ENCODE peak calls at places on chromosomes 5 and 9, in six cellular contexts. K, S, Y, H, B and P are unnamed samples. For H3K4me1, the result is how much of the 10 kb centered on the place peaks cover.

GRCh38 chr9:127975376-127976315 is 5.1 kb downstream of the EEIG1 start:
- DNase-seq in K (peak), S (no peak), Y (no peak), H (no peak), B (peak), P (peak)

GRCh38 chr5:134128648-134128995 is 14.1 kb downstream of the TCF7 start:
- DNase-seq in K (no peak), S (no peak), Y (no peak), H (no peak), B (no peak), P (no peak)

GRCh38 chr5:17305024-17305423 is 87.6 kb downstream of the BASP1 start:
- DNase-seq in K (no peak), S (no peak), Y (peak), H (no peak), B (no peak), P (no peak)

GRCh38 chr9:304519-305185 is 90.0 kb downstream of the DOCK8 start:
- DNase-seq in K (no peak), S (no peak), Y (no peak), H (no peak), B (no peak), P (no peak)

GRCh38 chr9:31471041-31471440 is 913.4 kb upstream of the ACO1 start:
- DNase-seq in K (no peak), S (no peak), Y (no peak), H (no peak), B (no peak), P (no peak)

GRCh38 chr9:97910273-97910844 is 11.9 kb downstream of the TRMO start:
- DNase-seq in K (no peak), S (no peak), Y (no peak), H (no peak), B (no peak), P (no peak)

GRCh38 chr9:16154570-16155078 is 601.8 kb downstream of the CCDC171 start:
- DNase-seq in K (no peak), S (peak), Y (no peak), H (peak), B (peak), P (peak)

GRCh38 chr9:133991964-133992779 is at the start of gene VAV2:
- DNase-seq in K (peak), S (peak), Y (peak), H (peak), B (peak), P (peak)

GRCh38 chr5:5165541-5166002 is 25.4 kb downstream of the ADAMTS16 start:
- DNase-seq in K (no peak), S (no peak), Y (no peak), H (no peak), B (peak), P (no peak)

GRCh38 chr5:79878721-79879336 is 112.2 kb downstream of the MTX3 start:
- DNase-seq in K (no peak), S (no peak), Y (no peak), H (peak), B (peak), P (no peak)

GRCh38 chr9:27047126-27047525 is 41.7 kb upstream of the LRRC19 start:
- DNase-seq in K (no peak), S (no peak), Y (no peak), H (no peak), B (no peak), P (no peak)

GRCh38 chr9:87883990-87884389 is 1.3 kb downstream of the SPATA31E1 start:
- DNase-seq in K (no peak), S (no peak), Y (no peak), H (peak), B (no peak), P (no peak)

GRCh38 chr9:126334626-126335621 is 8.3 kb downstream of the MVB12B start:
- DNase-seq in K (no peak), S (peak), Y (peak), H (no peak), B (no peak), P (peak)

GRCh38 chr5:122156724-122157325 is 27.5 kb downstream of the ZNF474 start:
- DNase-seq in K (no peak), S (no peak), Y (peak), H (no peak), B (peak), P (no peak)

GRCh38 chr9:68780735-68781134 is 75.7 kb downstream of the PIP5K1B start:
- DNase-seq in K (no peak), S (no peak), Y (peak), H (no peak), B (peak), P (peak)

GRCh38 chr5:10031817-10032216 is 217.9 kb downstream of the ATPSCKMT start:
- DNase-seq in K (no peak), S (no peak), Y (no peak), H (no peak), B (peak), P (no peak)

GRCh38 chr5:14164764-14165163 is 21.6 kb downstream of the TRIO start:
- DNase-seq in K (no peak), S (no peak), Y (no peak), H (no peak), B (peak), P (no peak)

GRCh38 chr9:14262836-14263235 is 51.1 kb downstream of the NFIB start:
- DNase-seq in K (no peak), S (no peak), Y (no peak), H (no peak), B (no peak), P (no peak)

GRCh38 chr5:119339965-119340364 is 15.9 kb upstream of the TNFAIP8 start:
- DNase-seq in K (no peak), S (no peak), Y (no peak), H (no peak), B (no peak), P (no peak)

GRCh38 chr9:121707477-121708424 is 56.3 kb downstream of the DAB2IP start:
- DNase-seq in K (no peak), S (no peak), Y (no peak), H (no peak), B (peak), P (no peak)

GRCh38 chr9:136054146-136054545 is 40.9 kb downstream of the NACC2 start:
- DNase-seq in K (no peak), S (no peak), Y (no peak), H (no peak), B (no peak), P (no peak)

GRCh38 chr9:136055715-136056545 is 39.2 kb downstream of the NACC2 start:
- DNase-seq in K (no peak), S (peak), Y (no peak), H (peak), B (no peak), P (no peak)

GRCh38 chr9:136053757-136054142 is 41.3 kb downstream of the NACC2 start:
- DNase-seq in K (no peak), S (no peak), Y (no peak), H (no peak), B (no peak), P (no peak)

GRCh38 chr9:136056546-136057235 is 38.4 kb downstream of the NACC2 start:
- DNase-seq in K (no peak), S (no peak), Y (no peak), H (no peak), B (no peak), P (no peak)

DNA sequence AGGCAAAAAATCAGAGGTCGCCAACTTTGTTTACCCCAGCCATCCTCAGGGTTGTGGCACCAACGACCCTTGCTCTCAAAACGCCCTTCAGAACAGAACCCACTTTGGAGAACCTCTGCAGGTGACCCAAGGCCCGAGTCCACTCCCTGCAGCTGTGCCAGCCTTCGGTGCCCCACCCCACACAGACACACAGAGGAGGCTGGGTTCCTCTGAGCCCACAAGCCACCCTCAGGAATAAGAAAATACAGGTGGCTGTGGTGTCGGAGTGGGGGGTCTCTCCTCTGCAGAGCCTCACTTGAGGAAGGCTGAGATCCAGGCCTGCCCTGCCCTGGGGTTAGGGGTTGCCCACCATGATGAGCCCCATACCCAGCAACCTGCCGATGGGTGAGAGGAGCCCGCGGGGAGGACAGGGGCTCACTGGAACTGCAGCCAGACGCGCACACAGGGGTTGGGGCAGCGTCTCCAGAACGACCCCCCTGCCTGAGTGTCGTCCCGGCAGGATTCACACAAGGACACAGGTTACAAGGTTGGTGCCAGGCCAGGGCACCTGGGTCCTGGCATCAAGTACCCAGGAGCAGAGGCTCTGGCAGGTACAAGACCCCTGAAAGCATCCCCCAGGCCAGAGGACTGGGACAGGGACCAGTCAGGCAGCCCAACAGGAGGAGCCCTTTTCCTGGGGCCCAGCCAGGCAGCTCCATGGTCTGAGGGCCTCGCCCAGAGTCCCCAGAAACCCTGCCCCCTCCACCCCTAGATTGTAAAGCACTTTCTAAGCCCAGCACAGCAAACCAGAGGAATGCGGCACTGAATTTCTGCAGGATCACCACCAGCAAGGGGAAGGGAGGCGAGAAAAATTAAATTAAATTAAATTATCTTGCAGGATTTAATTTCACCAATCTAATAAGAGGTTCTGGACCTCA is 40.0 kb downstream of the NACC2 start:
- DNase-seq in K (no peak), S (no peak), Y (no peak), H (no peak), B (no peak), P (no peak)
- H3K4me1 ChIP-seq in K (under half), S (under half), Y (under half), H (under half), B (under half), P (under half)

DNA sequence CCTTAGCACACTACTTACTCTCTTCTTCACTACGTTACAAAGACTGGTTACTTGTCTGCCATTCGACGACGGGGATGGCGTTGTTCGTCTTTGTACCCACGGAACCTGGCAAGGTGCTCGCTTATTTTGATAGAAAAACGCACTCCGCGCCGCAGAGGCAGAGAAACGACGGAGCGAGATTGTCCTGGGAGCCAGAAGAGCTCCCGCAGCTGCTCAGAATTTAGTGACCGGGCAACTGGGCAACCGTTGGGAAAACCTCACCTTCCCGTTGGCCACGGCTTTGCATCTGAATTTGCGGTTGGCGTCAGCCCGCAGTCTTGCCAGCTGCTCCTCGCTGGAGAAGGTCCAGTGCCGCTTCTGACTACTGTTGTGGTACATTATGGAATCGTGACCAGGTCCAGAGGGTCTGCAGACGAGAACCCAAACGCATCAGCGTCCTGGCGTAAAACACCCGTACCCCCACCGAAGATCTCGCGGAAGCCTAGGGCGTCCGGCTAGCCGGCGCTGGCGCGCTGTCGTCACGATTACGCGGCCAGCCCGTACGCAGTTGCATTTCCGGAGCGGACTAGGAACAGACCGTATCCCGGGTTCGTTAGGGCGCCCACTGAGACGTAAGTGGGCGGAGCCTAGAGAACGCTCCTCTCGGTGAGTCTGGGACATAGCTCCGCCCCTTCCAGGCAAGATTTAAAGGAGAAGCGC is at the start of gene CCNH:
- DNase-seq in K (peak), S (peak), Y (peak), H (peak), B (peak), P (peak)
- H3K4me1 ChIP-seq in K (under half), S (under half), Y (under half), H (under half), B (under half), P (under half)

DNA sequence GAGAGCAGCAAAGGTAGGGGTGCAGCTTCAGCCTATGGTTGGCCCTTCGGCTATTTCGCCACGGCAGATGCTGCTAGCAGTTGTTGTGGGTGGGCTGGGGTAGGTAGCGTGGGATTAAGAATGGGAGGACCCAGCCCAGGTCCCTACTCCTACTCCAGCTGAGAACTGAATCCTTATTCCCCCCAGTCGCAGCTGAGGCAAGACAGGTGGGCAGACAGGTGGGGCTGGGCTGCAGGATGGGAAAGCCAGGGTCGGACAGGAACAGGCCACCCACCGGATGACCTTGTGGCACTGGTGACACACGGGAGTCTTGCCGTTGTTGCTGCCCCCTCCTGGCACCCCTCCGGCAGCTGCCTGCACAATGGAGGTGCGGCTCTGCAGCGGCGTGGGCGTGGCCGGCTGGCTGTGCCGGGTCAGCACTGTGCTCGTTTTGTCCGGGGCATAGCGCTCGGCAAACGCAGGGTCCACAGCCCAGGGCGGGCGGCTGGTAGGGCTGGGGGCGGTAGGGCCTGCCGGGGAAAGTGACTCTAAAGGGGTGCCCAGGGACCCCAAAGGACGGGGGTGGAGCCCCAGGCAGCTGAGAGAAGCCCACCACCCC is 8.2 kb downstream of the PDLIM7 start:
- DNase-seq in K (no peak), S (no peak), Y (no peak), H (no peak), B (no peak), P (peak)
- H3K4me1 ChIP-seq in K (under half), S (under half), Y (under half), H (under half), B (under half), P (under half)

GRCh38 chr9:35909274-35909673 is at the start of gene SPAAR:
- DNase-seq in K (peak), S (no peak), Y (no peak), H (no peak), B (no peak), P (no peak)
- H3K4me1 ChIP-seq in K (under half), S (under half), Y (under half), H (under half), B (half or more), P (under half)

DNA sequence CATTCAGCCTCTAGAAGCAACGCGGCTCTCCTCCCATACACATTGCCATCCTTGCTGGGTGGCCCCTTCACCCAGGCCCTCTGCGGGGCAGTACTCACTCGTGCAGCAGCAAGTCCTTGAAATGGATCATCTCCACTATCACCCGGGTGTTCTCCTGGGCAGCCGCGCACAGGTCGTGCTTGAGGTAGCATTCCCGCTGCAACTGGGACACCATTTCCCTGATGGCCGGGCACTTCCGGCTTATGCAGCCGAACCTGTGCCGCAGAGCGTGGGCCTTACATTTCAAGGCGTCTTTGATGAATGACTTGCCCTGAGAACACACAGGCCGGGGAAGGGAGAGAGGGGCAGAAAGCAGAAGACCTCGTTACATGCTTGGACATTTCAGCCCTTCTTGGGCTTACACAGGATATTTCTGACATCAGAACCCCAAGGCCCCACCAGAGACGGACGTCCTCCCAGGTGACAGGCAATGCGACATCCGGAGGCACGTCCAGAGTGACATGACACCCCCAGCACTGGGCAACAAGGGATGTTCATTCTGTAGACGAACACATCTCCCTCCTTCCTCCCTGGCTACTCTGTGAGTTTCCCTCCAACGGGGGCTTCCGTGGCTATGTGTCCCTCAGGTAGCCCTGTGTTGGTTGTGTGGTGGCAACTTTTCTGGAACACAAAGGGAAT is 5.0 kb downstream of the STC2 start:
- DNase-seq in K (no peak), S (no peak), Y (no peak), H (no peak), B (no peak), P (no peak)
- H3K4me1 ChIP-seq in K (under half), S (under half), Y (under half), H (under half), B (under half), P (under half)

GRCh38 chr9:119368681-119369581 is at the start of gene BRINP1:
- DNase-seq in K (no peak), S (no peak), Y (no peak), H (peak), B (peak), P (no peak)
- H3K4me1 ChIP-seq in K (under half), S (under half), Y (under half), H (under half), B (under half), P (under half)

DNA sequence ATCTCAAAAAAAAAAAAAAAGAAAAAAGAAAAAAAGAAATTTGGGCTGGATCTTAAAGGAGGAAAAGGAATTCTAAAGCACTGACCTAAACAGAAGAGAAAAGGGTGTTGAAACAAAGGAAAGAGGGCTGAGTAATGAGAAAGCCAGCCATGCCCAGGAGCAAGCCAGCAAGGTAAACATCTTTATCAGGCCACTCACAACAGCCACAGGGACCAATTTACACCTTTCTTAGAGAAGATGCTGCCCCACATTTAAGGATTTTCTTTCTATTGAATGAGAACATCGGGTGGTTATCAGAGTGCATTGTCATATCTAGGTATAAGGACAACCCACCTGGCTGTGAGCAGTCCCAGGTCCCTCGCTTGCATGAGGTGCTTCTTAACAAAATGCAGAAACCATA is 16.6 kb downstream of the LHFPL2 start:
- DNase-seq in K (no peak), S (no peak), Y (no peak), H (no peak), B (no peak), P (no peak)
- H3K4me1 ChIP-seq in K (under half), S (under half), Y (under half), H (under half), B (under half), P (under half)

GRCh38 chr5:138632900-138633489 is 57.8 kb upstream of the HSPA9 start:
- DNase-seq in K (peak), S (peak), Y (peak), H (peak), B (peak), P (peak)

GRCh38 chr5:138636401-138636944 is 61.3 kb upstream of the HSPA9 start:
- DNase-seq in K (no peak), S (no peak), Y (no peak), H (no peak), B (no peak), P (no peak)

GRCh38 chr5:138637256-138637655 is 62.1 kb upstream of the HSPA9 start:
- DNase-seq in K (no peak), S (no peak), Y (no peak), H (no peak), B (no peak), P (no peak)

GRCh38 chr5:138635268-138635667 is 60.1 kb upstream of the HSPA9 start:
- DNase-seq in K (no peak), S (no peak), Y (peak), H (no peak), B (peak), P (no peak)

GRCh38 chr5:138635708-138636107 is 60.5 kb upstream of the HSPA9 start:
- DNase-seq in K (no peak), S (no peak), Y (no peak), H (no peak), B (no peak), P (no peak)
- H3K4me1 ChIP-seq in K (under half), S (under half), Y (under half), H (under half), B (under half), P (under half)

DNA sequence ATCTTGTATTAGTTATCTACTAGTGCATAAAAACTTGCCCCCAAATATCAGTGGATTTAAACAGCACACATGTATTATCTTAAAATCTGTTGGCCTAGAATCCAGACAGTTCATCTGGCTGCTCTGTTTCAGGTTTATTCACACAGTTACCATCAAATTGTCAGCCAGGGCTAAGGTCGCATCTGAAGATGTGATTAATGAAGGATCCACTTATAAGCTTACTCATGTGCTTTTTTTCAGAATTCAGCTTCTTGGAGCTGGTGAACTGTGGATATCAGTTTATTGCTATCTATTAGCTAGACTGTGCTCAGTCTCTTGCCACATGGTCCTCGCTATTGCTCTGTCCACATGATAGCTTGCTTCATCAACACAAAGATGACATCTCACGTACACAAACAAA is 81.4 kb downstream of the PRDM9 start:
- DNase-seq in K (no peak), S (no peak), Y (no peak), H (no peak), B (no peak), P (no peak)
- H3K4me1 ChIP-seq in K (under half), S (under half), Y (under half), H (under half), B (under half), P (under half)

GRCh38 chr5:156460496-156460895 is 133.5 kb downstream of the SGCD start:
- DNase-seq in K (no peak), S (no peak), Y (peak), H (no peak), B (peak), P (no peak)
- H3K4me1 ChIP-seq in K (under half), S (under half), Y (under half), H (under half), B (under half), P (under half)